ENCODE peak calls at places on chromosomes 7 and 10, in five cellular contexts. A is HCT116, F is K562, C is GM12878, K is WTC11. R is an unnamed sample.

GRCh38 chr10:84613336-84614021 is 285.1 kb downstream of the CCSER2 start:
- DNase-seq in A (peak), C (no peak), K (peak), F (no peak), R (peak)

GRCh38 chr7:50208335-50208982 is 96.1 kb upstream of the IKZF1 start:
- DNase-seq in A (no peak), C (no peak), F (no peak), K (no peak), R (no peak)

GRCh38 chr7:691361-692045 is 35.0 kb upstream of the DNAAF5 start:
- DNase-seq in K (peak), C (no peak), F (no peak), A (no peak), R (no peak)

GRCh38 chr10:70715853-70716795 is 43.8 kb downstream of the ADAMTS14 start:
- DNase-seq in A (peak), C (peak), K (no peak), F (peak), R (peak)

GRCh38 chr7:17722798-17723197 is 217.5 kb downstream of the SNX13 start:
- DNase-seq in C (no peak), K (no peak), A (no peak), F (no peak), R (no peak)

GRCh38 chr10:88042162-88043100 is 179.0 kb downstream of the PTEN start:
- DNase-seq in C (no peak), K (peak), A (no peak), F (no peak), R (no peak)

GRCh38 chr10:74988055-74988773 is 123.2 kb upstream of the SAMD8 start:
- DNase-seq in F (no peak), C (no peak), K (no peak), A (no peak), R (no peak)

GRCh38 chr7:67018940-67019339 is 22.3 kb downstream of the TYW1 start:
- DNase-seq in F (no peak), C (no peak), A (no peak), K (no peak), R (no peak)

GRCh38 chr7:20786779-20787651 is at the start of gene SP8:
- DNase-seq in C (no peak), F (peak), K (peak), A (no peak), R (peak)

GRCh38 chr7:23105086-23105643 is 420 bp upstream of the KLHL7 start:
- DNase-seq in K (no peak), C (no peak), A (no peak), F (no peak), R (no peak)

GRCh38 chr7:45978010-45978681 is 57.1 kb upstream of the IGFBP3 start:
- DNase-seq in A (peak), F (no peak), C (peak), K (no peak), R (peak)

GRCh38 chr10:88874271-88874670 is 5.8 kb upstream of the STAMBPL1 start:
- DNase-seq in F (no peak), A (no peak), C (no peak), K (no peak), R (no peak)

GRCh38 chr10:124450010-124450782 is at the start of gene NKX1-2:
- DNase-seq in F (no peak), A (peak), C (no peak), K (peak), R (no peak)

GRCh38 chr7:135645296-135645904 is 16.9 kb upstream of the STMP1 start:
- DNase-seq in F (peak), K (no peak), C (no peak), A (peak), R (peak)

GRCh38 chr10:104307576-104308438 is 30.5 kb downstream of the ITPRIP start:
- DNase-seq in A (no peak), K (no peak), F (no peak), C (no peak), R (no peak)

GRCh38 chr7:31102973-31103850 is 51.1 kb downstream of the ADCYAP1R1 start:
- DNase-seq in K (no peak), F (no peak), C (no peak), A (no peak), R (no peak)

GRCh38 chr7:18262054-18262453 is 233.5 kb upstream of the HDAC9 start:
- DNase-seq in F (no peak), A (peak), C (no peak), K (no peak), R (no peak)

GRCh38 chr10:97333601-97334369 is 744 bp downstream of the FRAT2 start:
- DNase-seq in C (no peak), A (no peak), K (peak), F (peak), R (no peak)

GRCh38 chr7:84589012-84589411 is 394.4 kb upstream of the SEMA3A start:
- DNase-seq in F (no peak), A (no peak), K (no peak), C (no peak), R (no peak)

GRCh38 chr7:158581440-158582088 is 6.1 kb downstream of the PTPRN2 start:
- DNase-seq in A (no peak), F (no peak), C (no peak), K (no peak), R (peak)

GRCh38 chr10:77532068-77532467 is 105.5 kb downstream of the KCNMA1 start:
- DNase-seq in K (no peak), A (no peak), F (no peak), C (no peak), R (no peak)

GRCh38 chr10:19906108-19906791 is 90.0 kb downstream of the PLXDC2 start:
- DNase-seq in A (no peak), K (no peak), F (no peak), C (no peak), R (no peak)

GRCh38 chr10:19908991-19909699 is 92.9 kb downstream of the PLXDC2 start:
- DNase-seq in F (no peak), A (no peak), C (no peak), K (no peak), R (no peak)

DNA sequence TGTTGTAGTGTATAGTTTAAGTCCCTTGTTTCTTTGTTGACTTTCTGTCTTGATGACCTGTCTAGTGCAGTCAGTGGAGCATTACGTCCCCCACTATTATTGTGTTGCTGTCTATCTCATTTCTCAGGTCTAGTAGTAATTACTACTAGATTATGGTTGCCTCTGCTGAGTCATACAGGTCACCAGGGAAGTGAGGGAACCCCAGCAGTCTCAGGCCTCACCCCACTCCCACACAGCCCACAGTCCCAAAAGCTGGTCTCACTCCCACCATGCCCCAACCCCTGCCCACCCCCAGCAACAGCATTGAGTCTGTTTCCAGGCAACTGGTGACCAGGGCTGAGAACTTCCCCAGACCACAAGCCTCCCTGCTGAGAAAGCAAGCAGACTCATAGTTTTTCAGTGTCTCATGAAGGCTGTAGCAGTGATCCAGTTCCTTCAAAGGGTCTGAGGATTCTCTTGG is 88.0 kb downstream of the PLXDC2 start:
- DNase-seq in C (peak), K (no peak), F (no peak), A (no peak), R (no peak)
- TF ChIP-seq MAX in C (no peak), K (no peak), F (no peak), A (no peak), R (no peak)

GRCh38 chr10:59700709-59701108 is 8.9 kb downstream of the SLC16A9 start:
- DNase-seq in A (no peak), F (no peak), C (no peak), K (peak), R (no peak)

GRCh38 chr10:59706851-59707797 is 2.5 kb downstream of the SLC16A9 start:
- DNase-seq in C (no peak), K (no peak), A (no peak), F (no peak), R (no peak)

GRCh38 chr10:59704644-59705043 is 5.0 kb downstream of the SLC16A9 start:
- DNase-seq in A (no peak), K (no peak), F (no peak), C (no peak), R (no peak)

GRCh38 chr10:59698326-59698725 is 11.3 kb downstream of the SLC16A9 start:
- DNase-seq in K (no peak), C (no peak), F (no peak), A (no peak), R (no peak)

GRCh38 chr10:59702347-59702746 is 7.3 kb downstream of the SLC16A9 start:
- DNase-seq in C (no peak), K (no peak), F (no peak), A (no peak), R (peak)
- TF ChIP-seq SP1 in C (no peak), K (no peak), F (no peak), A (no peak), R (no peak)

GRCh38 chr10:48765039-48765438 is 80.4 kb downstream of the WDFY4 start:
- DNase-seq in K (no peak), C (no peak), F (no peak), A (no peak), R (no peak)
- TF ChIP-seq MAX in K (no peak), C (no peak), F (no peak), A (no peak), R (no peak)

GRCh38 chr7:4962872-4963775 is 4.1 kb upstream of the MMD2 start:
- DNase-seq in F (no peak), K (no peak), A (no peak), C (no peak), R (no peak)

GRCh38 chr7:4959881-4960280 is 894 bp upstream of the MMD2 start:
- DNase-seq in A (no peak), F (no peak), C (no peak), K (no peak), R (no peak)

GRCh38 chr7:4960363-4960762 is 1.4 kb upstream of the MMD2 start:
- DNase-seq in C (no peak), F (no peak), A (no peak), K (no peak), R (no peak)

GRCh38 chr7:4964506-4964905 is 5.5 kb upstream of the MMD2 start:
- DNase-seq in K (no peak), C (no peak), A (no peak), F (no peak), R (no peak)

DNA sequence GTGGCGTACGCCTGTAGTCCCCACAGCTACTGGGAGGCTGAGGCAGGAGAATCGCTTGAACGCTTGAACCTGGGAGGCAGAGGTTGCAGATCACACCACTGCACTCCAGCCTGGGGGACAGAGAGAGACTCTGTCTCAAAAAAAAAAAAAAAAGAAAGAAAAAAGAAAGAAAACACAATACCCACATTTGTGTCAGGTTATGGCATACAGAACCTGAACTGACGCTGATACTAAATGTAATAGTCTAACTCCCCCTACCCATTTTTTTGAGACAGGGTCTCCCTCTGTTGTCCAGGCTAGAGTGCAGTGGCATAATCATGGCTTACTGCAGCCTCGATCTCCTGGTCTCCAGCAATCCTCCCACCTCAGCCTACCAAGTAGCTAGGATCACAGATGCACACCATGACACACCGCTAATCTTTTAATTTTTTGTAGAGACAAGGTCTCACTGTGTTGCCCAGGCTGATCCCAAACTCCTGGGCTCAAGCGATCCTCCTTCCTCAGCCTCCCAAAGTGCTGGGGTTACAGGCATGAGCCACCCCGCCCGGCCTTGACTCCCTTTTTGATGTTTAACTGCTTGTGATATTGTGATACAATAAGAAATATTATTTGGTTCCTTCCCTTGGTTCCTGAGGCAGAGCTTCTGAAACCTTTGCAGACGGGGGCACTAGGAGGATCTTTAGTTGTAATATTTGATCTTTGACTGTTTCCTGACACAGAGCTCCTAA is 6.5 kb upstream of the MMD2 start:
- DNase-seq in F (no peak), C (no peak), K (no peak), A (no peak), R (no peak)
- TF ChIP-seq SP1 in F (no peak), C (no peak), K (no peak), A (no peak), R (no peak)

DNA sequence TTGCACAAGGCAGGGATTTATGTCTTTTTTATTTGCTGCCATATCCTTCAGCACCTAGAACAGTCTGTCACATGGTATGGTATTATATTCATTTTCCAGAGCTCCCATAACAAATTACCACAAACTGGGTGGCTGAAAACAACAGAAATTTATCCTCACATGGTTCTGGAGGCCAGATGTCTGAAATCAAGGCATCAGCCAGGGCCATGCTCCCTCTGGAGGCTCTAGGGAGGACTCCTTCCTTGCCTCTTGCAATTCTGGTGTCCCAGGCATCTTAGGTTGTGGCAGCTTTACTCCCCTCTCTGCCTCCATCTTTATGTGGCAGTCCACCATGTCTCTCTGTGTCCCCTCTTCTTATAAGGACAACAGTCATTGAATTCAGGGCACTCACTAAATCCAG is 43.1 kb downstream of the MET start:
- DNase-seq in F (no peak), C (no peak), K (no peak), A (no peak), R (no peak)
- TF ChIP-seq MAX in F (no peak), C (no peak), K (no peak), A (no peak), R (no peak)

DNA sequence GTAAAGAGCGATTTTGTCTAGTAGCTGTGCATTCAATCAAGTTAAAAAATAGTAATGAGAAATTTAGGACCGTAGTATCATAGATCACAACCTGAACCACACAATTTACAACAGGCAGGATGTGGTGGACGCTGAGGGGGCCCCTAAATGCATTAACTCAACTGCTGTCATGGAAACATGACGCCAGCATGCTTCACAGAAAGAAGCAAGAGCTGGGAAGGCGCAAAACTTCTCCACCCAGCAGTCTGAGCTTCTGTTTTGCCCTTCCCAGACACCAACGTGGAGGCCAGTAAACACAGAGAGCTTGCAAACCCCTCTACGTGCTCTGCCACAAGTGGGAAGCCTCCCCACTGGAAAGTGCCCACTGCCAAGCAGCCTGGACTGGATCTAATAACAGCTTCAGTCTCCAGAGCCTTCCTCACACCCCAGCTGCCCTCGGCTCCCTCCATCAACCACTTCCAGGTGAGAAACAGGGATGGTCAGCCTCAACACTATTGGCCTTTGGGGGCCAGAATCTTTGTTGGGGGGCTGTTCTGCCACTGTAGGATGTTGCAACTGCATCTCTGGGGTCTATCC is 151.8 kb downstream of the SFMBT2 start:
- DNase-seq in K (no peak), F (no peak), A (no peak), C (no peak), R (no peak)
- TF ChIP-seq SP1 in K (no peak), F (no peak), A (no peak), C (no peak), R (no peak)